ENCODE peak calls at places on chromosomes 6 and 20, in eight cellular contexts. S is uterus, F is neural progenitor cell, O is adrenal gland, D is stomach, Q is AG10803, N is OCI-LY7, X is cardiac muscle cell. R is an unnamed sample.

GRCh38 chr6:79525272-79526100 is 11.7 kb downstream of the LCA5 start:
- DNase-seq in F (peak; percentile 54), N (no peak), Q (no peak), X (peak; percentile 5), D (no peak), O (no peak), S (peak; percentile 40), R (peak; percentile 93)

GRCh38 chr6:140486468-140487361 is 1112.3 kb upstream of the CITED2 start:
- DNase-seq in D (no peak), S (no peak), N (no peak), X (no peak), F (no peak), Q (peak; percentile 65), O (no peak), R (no peak)

GRCh38 chr20:52941803-52942202 is 30.4 kb upstream of the TSHZ2 start:
- DNase-seq in F (no peak), D (no peak), O (no peak), S (no peak), X (no peak), Q (peak; percentile 89), N (no peak), R (no peak)

GRCh38 chr6:16200231-16200941 is 38.0 kb upstream of the GMPR start:
- DNase-seq in N (no peak), O (no peak), S (no peak), X (no peak), F (no peak), D (no peak), Q (peak; percentile 44), R (no peak)

GRCh38 chr6:73739097-73739496 is 43.1 kb downstream of the CD109 start:
- DNase-seq in D (no peak), Q (peak; percentile 74), N (peak; percentile 64), S (no peak), O (no peak), X (peak; percentile 80), F (peak; percentile 75), R (no peak)

GRCh38 chr20:54479138-54479906 is 3.9 kb downstream of the DOK5 start:
- DNase-seq in O (no peak), Q (no peak), D (no peak), F (peak; percentile 73), N (no peak), X (peak; percentile 10), S (no peak), R (no peak)

GRCh38 chr20:50585678-50586077 is 75.5 kb downstream of the PTPN1 start:
- DNase-seq in O (no peak), Q (no peak), N (no peak), X (no peak), S (no peak), D (no peak), F (no peak), R (no peak)

GRCh38 chr20:51797357-51798025 is 4.8 kb downstream of the SALL4 start:
- DNase-seq in D (no peak), S (no peak), N (no peak), Q (no peak), F (peak; percentile 77), X (peak; percentile 25), O (no peak), R (peak; percentile 82)

GRCh38 chr6:123352279-123352678 is 284.5 kb downstream of the TRDN start:
- DNase-seq in D (no peak), O (no peak), X (no peak), Q (no peak), N (no peak), F (no peak), S (no peak), R (no peak)

GRCh38 chr6:31806470-31807272 is at the start of gene LSM2:
- DNase-seq in D (peak; percentile 99), X (peak; percentile 99), O (peak; percentile 98), S (peak; percentile 98), F (peak; percentile 99), Q (peak; percentile 97), N (peak; percentile 95), R (peak; percentile 96)

GRCh38 chr6:5214570-5215052 is 46.1 kb downstream of the LYRM4 start:
- DNase-seq in Q (peak; percentile 55), N (peak; percentile 12), X (peak; percentile 92), O (peak; percentile 69), S (peak; percentile 21), F (peak; percentile 70), D (no peak), R (peak; percentile 68)

GRCh38 chr6:1264619-1265445 is 47.1 kb upstream of the FOXQ1 start:
- DNase-seq in S (no peak), F (no peak), Q (no peak), D (no peak), N (no peak), O (no peak), X (no peak), R (no peak)

GRCh38 chr20:57361517-57361916 is 10.5 kb downstream of the RAE1 start:
- DNase-seq in S (no peak), X (no peak), D (no peak), O (no peak), Q (peak; percentile 84), N (no peak), F (no peak), R (no peak)

GRCh38 chr6:49787176-49787575 is at the start of gene PGK2:
- DNase-seq in N (peak; percentile 7), X (no peak), D (no peak), S (no peak), F (peak; percentile 11), O (no peak), Q (no peak), R (peak; percentile 58)

GRCh38 chr6:159701413-159701999 is 8.5 kb upstream of the SOD2 start:
- DNase-seq in X (no peak), F (no peak), Q (peak; percentile 92), D (no peak), N (no peak), O (no peak), S (peak; percentile 63), R (no peak)

GRCh38 chr6:20630617-20631448 is 96.6 kb downstream of the CDKAL1 start:
- DNase-seq in N (no peak), X (no peak), O (no peak), F (no peak), S (no peak), Q (no peak), D (no peak), R (peak; percentile 8)

DNA sequence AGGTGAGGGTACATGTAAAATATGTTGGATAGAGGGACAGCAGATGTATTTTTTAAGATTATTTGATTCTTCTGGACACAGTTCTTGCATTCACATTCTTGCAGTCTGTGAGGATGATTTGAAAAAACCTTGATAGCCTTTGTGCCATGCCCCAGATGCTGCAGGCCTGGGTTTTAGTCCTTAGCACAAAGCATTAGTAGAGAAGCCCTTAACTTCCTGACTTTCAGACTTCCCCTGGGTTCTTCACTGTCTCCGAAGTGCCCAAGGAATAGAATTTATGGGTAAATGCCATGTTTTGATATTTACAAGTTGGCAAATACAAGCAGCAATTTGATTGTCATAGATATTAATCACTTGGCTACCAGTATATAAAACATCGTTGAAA is 67.6 kb upstream of the SUPT3H start:
- DNase-seq in F (no peak), X (no peak), O (no peak), N (no peak), D (no peak), S (no peak), Q (no peak), R (no peak)
- H3K4me3 ChIP-seq in F (no peak overlapping the region), X (no peak overlapping the region), O (no peak overlapping the region), N (no peak overlapping the region), D (no peak overlapping the region), S (no peak overlapping the region), Q (no peak overlapping the region), R (no peak overlapping the region)

GRCh38 chr6:2969549-2969948 is 1.8 kb downstream of the SERPINB6 start:
- DNase-seq in F (no peak), N (no peak), D (no peak), O (no peak), X (no peak), S (no peak), Q (no peak), R (no peak)

GRCh38 chr6:2973656-2974055 is 2.3 kb upstream of the SERPINB6 start:
- DNase-seq in F (no peak), D (no peak), X (no peak), O (peak; percentile 11), S (no peak), Q (peak; percentile 87), N (no peak), R (no peak)

GRCh38 chr6:2970753-2971419 is 481 bp downstream of the SERPINB6 start:
- DNase-seq in F (peak; percentile 64), D (peak; percentile 78), X (peak; percentile 60), S (peak; percentile 76), N (no peak), Q (peak; percentile 40), O (peak; percentile 83), R (peak; percentile 63)

GRCh38 chr6:2970034-2970685 is 1.2 kb downstream of the SERPINB6 start:
- DNase-seq in F (peak; percentile 84), O (no peak), D (no peak), X (no peak), S (no peak), N (no peak), Q (peak; percentile 54), R (no peak)

GRCh38 chr6:2971420-2972218 is at the start of gene SERPINB6:
- DNase-seq in F (peak; percentile 73), O (peak; percentile 87), N (no peak), D (peak; percentile 80), X (peak; percentile 69), S (peak; percentile 86), Q (peak; percentile 85), R (peak; percentile 70)
- TF ChIP-seq CTCF in F (no peak), O (no peak), N (no peak), D (no peak), X (no peak), S (no peak), Q (no peak), R (no peak)

DNA sequence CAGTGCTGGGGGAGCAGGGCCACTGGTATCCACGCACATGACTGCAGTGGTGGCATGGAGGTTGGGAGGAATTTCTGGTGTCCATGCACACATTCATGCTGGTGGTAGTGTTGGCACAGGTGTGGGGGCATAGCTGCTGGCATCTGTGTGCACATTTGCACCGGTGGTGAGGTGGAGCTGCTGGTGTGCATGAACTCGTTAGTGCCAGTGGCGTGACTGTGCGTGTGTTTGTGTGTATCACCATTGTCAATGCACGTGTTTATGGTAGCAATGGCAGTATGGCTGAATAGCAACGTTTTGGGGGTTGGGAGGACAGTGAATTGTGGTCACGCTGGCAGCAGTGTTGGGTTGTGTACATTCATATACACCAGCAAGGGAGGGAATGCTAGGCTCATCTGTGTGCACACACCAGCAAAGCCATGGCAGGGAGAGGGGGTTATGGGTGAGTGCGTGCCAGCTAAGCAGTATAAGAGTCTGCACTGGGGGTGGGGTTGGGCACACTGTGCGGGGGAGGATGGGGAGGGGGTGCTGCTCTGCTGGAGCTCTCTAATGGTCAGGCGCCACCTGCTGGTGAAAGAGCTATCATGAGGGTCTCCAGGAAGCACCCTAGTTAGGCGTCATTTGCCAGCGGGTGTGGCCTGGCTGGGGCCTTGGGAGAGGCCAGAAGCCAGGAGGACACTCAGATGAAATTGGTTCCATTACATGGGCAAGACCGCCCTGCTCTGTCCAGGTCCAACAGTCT is 626.1 kb upstream of the ID4 start:
- DNase-seq in N (peak; percentile 47), O (peak; percentile 17), Q (no peak), F (peak; percentile 67), X (peak; percentile 56), D (no peak), S (no peak), R (peak; percentile 44)
- H3K4me3 ChIP-seq in N (no peak overlapping the region), O (no peak overlapping the region), Q (no peak overlapping the region), F (no peak overlapping the region), X (no peak overlapping the region), D (no peak overlapping the region), S (no peak overlapping the region), R (no peak overlapping the region)

DNA sequence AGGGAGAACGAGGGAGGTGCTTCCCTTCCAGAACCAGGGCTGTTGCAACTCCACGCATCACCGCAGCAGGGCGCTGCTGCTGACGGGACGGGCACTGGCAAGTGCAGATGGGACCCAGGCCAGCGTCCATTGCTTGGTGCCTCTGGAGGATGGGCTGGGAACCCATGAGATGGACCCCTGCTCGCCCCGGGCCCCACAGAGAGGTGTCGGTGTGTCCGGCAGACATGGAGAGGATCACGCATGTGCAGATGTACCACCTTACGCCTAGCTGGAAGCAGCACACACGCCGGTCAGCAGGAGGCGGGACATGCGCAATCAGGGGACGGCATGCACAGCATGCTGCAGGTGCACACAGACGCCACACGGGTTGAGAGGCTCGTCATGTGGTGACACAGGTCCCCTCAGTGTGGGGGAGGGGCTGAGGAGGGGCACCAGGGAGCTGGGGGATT is 5.7 kb downstream of the CABLES2 start:
- DNase-seq in O (no peak), Q (no peak), D (no peak), S (no peak), X (peak; percentile 49), N (no peak), F (peak; percentile 60), R (no peak)
- TF ChIP-seq CTCF in O (no peak), Q (no peak), D (no peak), S (no peak), X (peak; percentile 10), N (no peak), F (peak; percentile 56), R (no peak)

R was measured in Caco-2.